ENCODE peak calls at places on chromosomes 5 and 9, in seven cellular contexts. C is spleen, D is AG04450, S is transverse colon, J is neural progenitor cell, Y is PC-3, N is fibroblast of lung. G is an unnamed sample.

GRCh38 chr9:133470427-133470924 is 8.4 kb downstream of the SLC2A6 start:
- DNase-seq in C (no peak), J (no peak), S (no peak), D (no peak), N (no peak), Y (no peak), G (no peak)

GRCh38 chr5:94196959-94197358 is 421.4 kb downstream of the KIAA0825 start:
- DNase-seq in C (no peak), S (no peak), D (no peak), J (no peak), Y (no peak), N (peak), G (no peak)

GRCh38 chr5:20500501-20500900 is 512.5 kb upstream of the CDH18 start:
- DNase-seq in S (no peak), D (no peak), C (no peak), N (no peak), Y (no peak), J (no peak), G (no peak)

GRCh38 chr5:154625031-154625430 is 130.1 kb upstream of the LARP1 start:
- DNase-seq in C (no peak), J (no peak), S (no peak), Y (no peak), N (no peak), D (no peak), G (no peak)

GRCh38 chr9:136557036-136557435 is 11.2 kb upstream of the NOTCH1 start:
- DNase-seq in N (no peak), J (no peak), D (no peak), Y (no peak), C (no peak), S (no peak), G (no peak)

GRCh38 chr9:136665111-136665703 is 2.5 kb downstream of the EGFL7 start:
- DNase-seq in C (no peak), N (peak), Y (no peak), J (peak), S (no peak), D (no peak), G (no peak)

GRCh38 chr9:126784401-126784800 is 20.4 kb upstream of the ZBTB43 start:
- DNase-seq in Y (no peak), C (no peak), D (no peak), J (no peak), S (no peak), N (no peak), G (no peak)

GRCh38 chr5:68490401-68490800 is 274.8 kb downstream of the PIK3R1 start:
- DNase-seq in D (no peak), N (no peak), S (no peak), C (no peak), J (no peak), Y (no peak), G (no peak)

GRCh38 chr5:159444441-159445082 is 114.3 kb upstream of the IL12B start:
- DNase-seq in S (no peak), C (no peak), Y (peak), J (peak), N (peak), D (peak), G (peak)

GRCh38 chr5:15183520-15183919 is 311.9 kb upstream of the ANKH start:
- DNase-seq in N (no peak), S (no peak), Y (peak), J (no peak), D (no peak), C (no peak), G (no peak)

GRCh38 chr5:147968855-147969254 is 62.5 kb upstream of the C5orf46 start:
- DNase-seq in S (no peak), N (peak), J (no peak), C (no peak), Y (peak), D (no peak), G (no peak)

GRCh38 chr5:2703615-2704014 is 47.9 kb downstream of the IRX2 start:
- DNase-seq in C (no peak), Y (no peak), N (no peak), S (no peak), D (no peak), J (no peak), G (no peak)

GRCh38 chr9:137598943-137599342 is 6.5 kb upstream of the ARRDC1 start:
- DNase-seq in S (no peak), Y (no peak), N (no peak), D (no peak), C (no peak), J (no peak), G (no peak)

GRCh38 chr9:127129718-127130085 is 7.3 kb upstream of the ANGPTL2 start:
- DNase-seq in D (no peak), J (no peak), S (no peak), Y (no peak), C (no peak), N (no peak), G (no peak)

GRCh38 chr9:112831281-112831851 is 59.3 kb downstream of the SLC46A2 start:
- DNase-seq in S (peak), J (no peak), N (no peak), Y (peak), C (peak), D (no peak), G (peak)

GRCh38 chr5:138654281-138654867 is 79.2 kb upstream of the HSPA9 start:
- DNase-seq in J (no peak), C (no peak), S (no peak), D (peak), Y (peak), N (peak), G (peak)

GRCh38 chr5:175772747-175773533 is 98.4 kb upstream of the CPLX2 start:
- DNase-seq in S (no peak), J (peak), D (no peak), Y (no peak), N (no peak), C (no peak), G (no peak)

GRCh38 chr5:177403194-177403825 is 2.8 kb upstream of the PFN3 start:
- DNase-seq in J (peak), D (no peak), S (peak), Y (peak), C (peak), N (no peak), G (peak)

GRCh38 chr9:130701059-130702022 is 7.8 kb downstream of the EXOSC2 start:
- DNase-seq in D (peak), C (peak), Y (peak), S (peak), J (peak), N (peak), G (peak)

GRCh38 chr5:137617806-137618205 is 118.1 kb downstream of the KLHL3 start:
- DNase-seq in D (no peak), Y (peak), S (no peak), J (no peak), N (peak), C (no peak), G (no peak)

GRCh38 chr5:147391781-147392180 is 118.1 kb downstream of the DPYSL3 start:
- DNase-seq in N (peak), C (no peak), Y (peak), D (peak), J (peak), S (peak), G (peak)

GRCh38 chr5:173670130-173670591 is 53.7 kb upstream of the BOD1 start:
- DNase-seq in S (no peak), N (peak), Y (no peak), C (no peak), D (no peak), J (no peak), G (no peak)

GRCh38 chr5:173669483-173669882 is 53.0 kb upstream of the BOD1 start:
- DNase-seq in Y (no peak), N (no peak), D (no peak), S (no peak), C (no peak), J (no peak), G (no peak)

GRCh38 chr5:173668245-173668800 is 51.9 kb upstream of the BOD1 start:
- DNase-seq in Y (no peak), N (no peak), S (no peak), D (no peak), J (no peak), C (no peak), G (no peak)

GRCh38 chr5:173667702-173668101 is 51.3 kb upstream of the BOD1 start:
- DNase-seq in S (no peak), D (no peak), Y (no peak), N (no peak), C (no peak), J (no peak), G (no peak)

GRCh38 chr5:173668910-173669309 is 52.5 kb upstream of the BOD1 start:
- DNase-seq in S (no peak), C (no peak), Y (no peak), D (no peak), N (no peak), J (no peak), G (no peak)
- H3K27ac ChIP-seq in S (no peak), C (no peak), Y (no peak), D (no peak), N (no peak), J (no peak), G (no peak)

GRCh38 chr5:178732281-178732680 is 1.8 kb upstream of the ZNF354A start:
- DNase-seq in C (no peak), Y (no peak), D (no peak), N (no peak), S (no peak), J (no peak), G (no peak)

GRCh38 chr5:178730940-178731265 is 444 bp upstream of the ZNF354A start:
- DNase-seq in N (no peak), Y (peak), S (no peak), C (no peak), J (no peak), D (no peak), G (no peak)
- H3K4me3 ChIP-seq in N (no peak), Y (peak), S (peak), C (peak), J (no peak), D (peak), G (peak)

GRCh38 chr9:16782490-16782889 is 88.0 kb downstream of the BNC2 start:
- DNase-seq in Y (no peak), D (no peak), C (no peak), S (no peak), N (no peak), J (no peak), G (no peak)
- H3K27ac ChIP-seq in Y (no peak), D (no peak), C (no peak), S (no peak), N (no peak), J (no peak), G (no peak)

DNA sequence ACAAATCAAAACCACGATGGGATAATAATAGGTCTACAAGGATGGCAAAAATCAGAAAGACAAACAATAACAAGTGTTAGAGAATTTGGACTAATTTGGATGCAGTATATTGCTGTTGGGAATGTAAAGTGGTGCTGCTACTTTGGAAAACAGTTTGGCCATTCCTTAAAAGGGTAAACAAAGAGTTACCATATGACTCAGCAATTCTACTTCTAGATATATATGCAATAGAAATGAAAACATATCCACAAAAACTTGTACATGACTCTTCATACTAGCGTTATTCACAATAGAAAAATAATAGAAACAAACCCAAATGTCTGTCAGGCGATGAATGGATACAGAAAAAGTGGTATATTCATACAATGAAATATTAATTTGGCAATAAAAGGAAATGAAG is 58.3 kb downstream of the JAK2 start:
- DNase-seq in S (no peak), N (no peak), D (no peak), J (no peak), Y (peak), C (no peak), G (no peak)
- H3K4me3 ChIP-seq in S (no peak), N (no peak), D (no peak), J (no peak), Y (no peak), C (no peak), G (no peak)

GRCh38 chr5:170630711-170631141 is 126.9 kb downstream of the KCNIP1 start:
- DNase-seq in C (peak), D (no peak), N (no peak), J (no peak), Y (no peak), S (no peak), G (no peak)

GRCh38 chr5:170632985-170633234 is 129.1 kb downstream of the KCNIP1 start:
- DNase-seq in C (peak), S (peak), Y (peak), N (no peak), D (no peak), J (peak), G (peak)

GRCh38 chr5:170631471-170632195 is 127.8 kb downstream of the KCNIP1 start:
- DNase-seq in N (peak), Y (no peak), D (no peak), S (no peak), C (peak), J (peak), G (no peak)

GRCh38 chr5:170633235-170634041 is 129.6 kb downstream of the KCNIP1 start:
- DNase-seq in N (peak), Y (peak), D (peak), S (peak), J (peak), C (peak), G (peak)

DNA sequence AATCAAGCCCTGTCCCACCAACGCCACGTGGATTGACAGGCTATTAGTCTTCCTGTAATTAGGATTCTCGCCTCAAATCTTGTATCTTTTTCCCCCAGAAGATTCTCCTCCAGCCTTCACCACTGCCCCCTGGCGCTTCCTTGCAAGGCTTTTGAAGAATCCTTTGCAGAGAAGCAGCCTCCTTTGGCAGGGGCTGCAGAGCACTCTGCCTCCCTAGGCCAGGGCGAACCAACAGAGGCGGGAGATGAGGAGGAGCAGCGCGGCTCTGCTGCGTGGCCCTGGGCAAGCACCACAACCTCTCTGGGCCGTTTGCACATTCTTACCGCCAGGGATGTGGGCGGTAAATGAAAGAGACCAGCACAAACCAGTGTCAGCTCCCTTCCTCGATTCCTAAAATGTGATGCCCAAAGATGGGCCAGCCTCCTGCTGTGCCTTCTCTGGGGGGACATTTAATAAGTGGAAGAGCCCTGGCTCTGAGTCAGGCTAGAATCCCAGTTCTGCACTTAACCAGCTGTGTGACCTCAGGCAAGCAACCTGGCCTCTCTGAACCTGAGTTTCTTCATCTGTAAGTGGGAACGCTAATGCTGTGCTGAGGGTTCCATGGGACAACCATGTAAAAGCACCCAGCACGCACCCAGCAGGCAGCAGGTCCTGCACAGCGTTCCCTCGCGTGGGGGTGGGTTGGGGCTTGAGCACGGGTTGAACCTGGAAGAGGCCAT is 128.6 kb downstream of the KCNIP1 start:
- DNase-seq in S (no peak), N (no peak), C (peak), J (peak), Y (no peak), D (no peak), G (no peak)
- H3K27ac ChIP-seq in S (peak), N (no peak), C (peak), J (no peak), Y (no peak), D (no peak), G (peak)

G was measured in small intestine.